ENCODE peak calls at places on chromosomes 3 and 15, in ten cellular contexts. Y is kidney epithelial cell, O is posterior vena cava, G is T1000, J is cardiac fibroblast, Z is type B pancreatic cell, F is caudate nucleus, V is Calu3, L is Daoy, N is NCI-H2107. K is an unnamed sample.

GRCh38 chr3:180062771-180063170 is 26.0 kb upstream of the PEX5L start:
- DNase-seq in Y (no peak), Z (no peak), G (no peak), V (no peak), O (no peak), N (no peak), F (no peak), J (no peak), L (no peak), K (no peak)

GRCh38 chr3:113668015-113668414 is 28.4 kb downstream of the USF3 start:
- DNase-seq in V (no peak), L (peak; percentile 62), Y (peak; percentile 16), O (no peak), F (no peak), J (peak; percentile 17), N (no peak), Z (no peak), G (no peak), K (no peak)

GRCh38 chr3:60047426-60048200 is 997.8 kb upstream of the CFAP20DC start:
- DNase-seq in J (no peak), V (no peak), G (no peak), Z (no peak), F (no peak), O (no peak), L (no peak), Y (no peak), N (no peak), K (no peak)

GRCh38 chr3:126311338-126311978 is 45.8 kb downstream of the KLF15 start:
- DNase-seq in J (no peak), L (no peak), N (no peak), G (no peak), Z (peak; percentile 56), V (no peak), F (no peak), Y (no peak), O (peak; percentile 61), K (no peak)

GRCh38 chr15:26893351-26894065 is 26.6 kb downstream of the GABRA5 start:
- DNase-seq in J (no peak), Y (no peak), N (no peak), L (no peak), Z (no peak), V (no peak), F (no peak), G (no peak), O (no peak), K (no peak)

GRCh38 chr15:43274136-43274535 is 7.4 kb upstream of the TGM5 start:
- DNase-seq in O (no peak), G (no peak), Z (peak; percentile 50), L (peak; percentile 54), F (no peak), J (no peak), V (no peak), Y (no peak), N (no peak), K (no peak)

GRCh38 chr3:159872374-159873109 is 116.1 kb upstream of the IL12A start:
- DNase-seq in L (peak; percentile 88), N (peak; percentile 28), G (peak; percentile 43), J (peak; percentile 66), Y (no peak), V (peak; percentile 38), F (no peak), Z (no peak), O (no peak), K (no peak)

GRCh38 chr3:150989208-150989607 is 16.7 kb upstream of the CLRN1 start:
- DNase-seq in J (no peak), Z (no peak), L (no peak), V (no peak), N (no peak), F (no peak), G (no peak), O (no peak), Y (no peak), K (no peak)

GRCh38 chr3:11014253-11014652 is 21.7 kb downstream of the SLC6A1 start:
- DNase-seq in Z (no peak), G (no peak), F (no peak), J (no peak), N (no peak), V (no peak), L (no peak), Y (no peak), O (peak; percentile 2), K (no peak)

GRCh38 chr3:53705774-53706173 is 140.4 kb downstream of the CHDH start:
- DNase-seq in Y (no peak), G (no peak), Z (peak; percentile 48), L (no peak), N (no peak), F (no peak), V (no peak), O (no peak), J (no peak), K (no peak)

K was measured in amygdala.